ENCODE peak calls at places on chromosomes 6 and 20, in five cellular contexts. W is cardiac muscle cell, M is coronary artery, N is uterus, C is aorta. V is an unnamed sample.

GRCh38 chr6:16184129-16184528 is 54.3 kb upstream of the GMPR start:
- DNase-seq in W (peak), C (no peak), M (no peak), N (no peak), V (no peak)

GRCh38 chr6:149323925-149324324 is 6.4 kb downstream of the TAB2 start:
- DNase-seq in W (no peak), M (no peak), N (no peak), C (no peak), V (no peak)

GRCh38 chr6:73134588-73134987 is 90.7 kb downstream of the KHDC1L start:
- DNase-seq in W (peak), C (peak), N (no peak), M (no peak), V (no peak)

GRCh38 chr20:6492396-6493055 is 275.0 kb upstream of the BMP2 start:
- DNase-seq in C (no peak), N (no peak), W (peak), M (no peak), V (no peak)

GRCh38 chr6:157488635-157489226 is 107.7 kb downstream of the ZDHHC14 start:
- DNase-seq in N (no peak), M (no peak), W (no peak), C (no peak), V (no peak)

GRCh38 chr20:45288376-45288775 is 18.3 kb upstream of the RBPJL start:
- DNase-seq in M (peak), N (no peak), W (no peak), C (no peak), V (no peak)

GRCh38 chr20:34512266-34512954 is 3.8 kb upstream of the DYNLRB1 start:
- DNase-seq in W (no peak), C (no peak), N (no peak), M (no peak), V (no peak)

GRCh38 chr20:37288091-37288490 is 1.4 kb upstream of the MANBAL start:
- DNase-seq in M (no peak), W (no peak), C (no peak), N (no peak), V (no peak)

GRCh38 chr6:74369556-74369993 is 673.6 kb downstream of the CD109 start:
- DNase-seq in M (no peak), N (no peak), C (no peak), W (peak), V (no peak)

GRCh38 chr6:105317607-105318533 is 85.0 kb downstream of the PREP start:
- DNase-seq in M (no peak), N (no peak), W (no peak), C (no peak), V (no peak)

GRCh38 chr20:47795214-47795667 is 10.0 kb upstream of the SULF2 start:
- DNase-seq in C (peak), W (peak), N (no peak), M (no peak), V (no peak)

GRCh38 chr6:446418-447366 is 55.1 kb downstream of the IRF4 start:
- DNase-seq in C (peak), N (no peak), W (no peak), M (peak), V (peak)

GRCh38 chr6:62716719-62717118 is 430.7 kb upstream of the KHDRBS2 start:
- DNase-seq in M (no peak), W (no peak), C (no peak), N (no peak), V (no peak)

GRCh38 chr6:147203311-147204059 is 732 bp upstream of the STXBP5 start:
- DNase-seq in W (peak), M (peak), N (peak), C (peak), V (peak)

GRCh38 chr6:170297577-170298330 is 6.9 kb upstream of the DLL1 start:
- DNase-seq in C (no peak), N (no peak), M (no peak), W (no peak), V (no peak)

GRCh38 chr6:100913400-100914276 is 32.5 kb upstream of the ASCC3 start:
- DNase-seq in W (no peak), C (no peak), M (no peak), N (no peak), V (peak)

GRCh38 chr20:13220857-13221297 is at the start of gene ISM1:
- DNase-seq in M (no peak), N (peak), W (peak), C (peak), V (peak)

GRCh38 chr6:108690326-108691000 is 129.7 kb downstream of the FOXO3 start:
- DNase-seq in W (peak), N (no peak), C (no peak), M (no peak), V (no peak)

GRCh38 chr20:43189614-43190331 is at the start of gene PTPRT:
- DNase-seq in W (no peak), M (no peak), C (no peak), N (no peak), V (no peak)

DNA sequence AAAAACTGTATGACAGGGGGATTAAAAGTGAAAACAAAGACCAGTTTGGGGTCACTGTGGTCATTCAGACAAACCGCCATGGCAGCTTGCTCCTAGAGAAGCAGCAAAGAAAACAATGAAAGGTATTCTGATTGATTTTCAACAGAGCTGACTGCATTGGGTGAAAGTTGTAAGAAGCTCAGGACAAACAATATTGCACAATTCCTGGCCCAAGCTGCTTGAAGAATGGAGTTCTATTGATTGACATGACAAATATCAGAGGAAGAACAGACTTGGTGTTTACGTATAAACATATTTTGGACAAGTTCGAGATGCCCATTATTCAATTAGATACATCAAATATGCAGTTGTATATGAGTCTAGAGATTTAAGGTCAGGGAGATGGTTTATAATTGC is 62.0 kb downstream of the TRIM38 start:
- DNase-seq in W (no peak), N (no peak), C (no peak), M (no peak), V (no peak)
- H3K27ac ChIP-seq in W (no peak), N (peak), C (no peak), M (peak), V (no peak)

GRCh38 chr20:10922521-10922920 is 248.7 kb upstream of the JAG1 start:
- DNase-seq in W (peak), N (no peak), C (no peak), M (no peak), V (no peak)
- H3K4me3 ChIP-seq in W (no peak), N (no peak), C (no peak), M (no peak), V (no peak)

GRCh38 chr6:5781966-5782556 is 224.7 kb downstream of the NRN1 start:
- DNase-seq in C (peak), N (no peak), W (no peak), M (no peak), V (no peak)
- H3K27ac ChIP-seq in C (no peak), N (no peak), W (no peak), M (no peak), V (no peak)

GRCh38 chr20:38726849-38727601 is 2.7 kb downstream of the SLC32A1 start:
- DNase-seq in N (no peak), M (no peak), W (peak), C (no peak), V (peak)
- H3K4me3 ChIP-seq in N (no peak), M (peak), W (no peak), C (no peak), V (no peak)

GRCh38 chr6:111326563-111326962 is 156.5 kb downstream of the REV3L start:
- DNase-seq in M (no peak), W (no peak), C (no peak), N (no peak), V (no peak)

DNA sequence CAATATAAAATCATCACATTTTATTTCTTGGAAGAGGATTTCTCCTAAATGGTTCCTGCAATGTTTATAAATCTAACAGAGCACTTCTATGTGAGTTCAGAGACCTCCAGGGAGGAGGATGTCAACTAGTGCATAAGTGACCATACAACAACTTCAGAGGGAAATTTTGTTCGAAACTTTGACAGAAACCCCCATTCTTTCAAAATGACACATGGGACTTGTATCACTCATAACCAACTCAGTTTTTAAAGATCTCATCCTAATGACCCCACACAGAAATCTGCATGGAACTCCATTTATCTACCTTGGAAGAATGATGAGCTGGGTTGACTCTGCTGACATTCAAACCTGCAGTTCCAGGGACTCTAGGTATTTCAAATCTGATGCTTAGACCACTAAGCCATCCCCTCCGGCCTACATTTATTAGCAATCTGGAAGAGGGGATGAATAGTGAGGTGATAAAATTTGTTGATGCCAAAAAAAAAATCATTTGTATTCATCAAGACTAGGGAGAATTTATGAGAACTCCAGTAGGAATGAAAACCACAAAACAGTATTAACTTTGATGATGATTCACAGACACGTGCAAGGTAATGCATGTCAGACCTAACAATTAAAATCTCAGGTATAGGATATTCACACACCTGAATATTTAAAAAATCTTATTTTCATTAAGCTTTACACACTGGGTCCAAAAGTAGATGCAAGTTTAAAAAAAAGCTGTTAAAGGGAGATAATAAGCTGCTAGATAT is 153.0 kb downstream of the REV3L start:
- DNase-seq in W (no peak), M (no peak), N (no peak), C (no peak), V (no peak)
- H3K27ac ChIP-seq in W (no peak), M (no peak), N (no peak), C (no peak), V (no peak)

GRCh38 chr20:51697119-51697826 is 70.9 kb downstream of the ATP9A start:
- DNase-seq in N (no peak), W (peak), M (no peak), C (no peak), V (no peak)

GRCh38 chr20:51692806-51693400 is 75.3 kb downstream of the ATP9A start:
- DNase-seq in N (no peak), C (no peak), M (no peak), W (no peak), V (no peak)

GRCh38 chr20:51695574-51696303 is 72.5 kb downstream of the ATP9A start:
- DNase-seq in N (no peak), M (no peak), W (peak), C (no peak), V (no peak)

GRCh38 chr20:51698252-51698651 is 69.9 kb downstream of the ATP9A start:
- DNase-seq in M (no peak), N (no peak), W (no peak), C (no peak), V (no peak)

GRCh38 chr20:51696304-51697118 is 71.7 kb downstream of the ATP9A start:
- DNase-seq in N (peak), W (peak), M (no peak), C (no peak), V (no peak)
- H3K4me3 ChIP-seq in N (no peak), W (no peak), M (no peak), C (no peak), V (no peak)

GRCh38 chr6:163311830-163312229 is 102.7 kb upstream of the QKI start:
- DNase-seq in W (no peak), N (no peak), M (no peak), C (no peak), V (no peak)

GRCh38 chr6:163310096-163310972 is 104.2 kb upstream of the QKI start:
- DNase-seq in W (no peak), M (no peak), N (no peak), C (no peak), V (no peak)

GRCh38 chr6:163309491-163310026 is 105.0 kb upstream of the QKI start:
- DNase-seq in C (no peak), N (no peak), W (no peak), M (no peak), V (no peak)

GRCh38 chr6:163308629-163309276 is 105.8 kb upstream of the QKI start:
- DNase-seq in M (no peak), W (no peak), C (no peak), N (no peak), V (no peak)

GRCh38 chr6:163310973-163311383 is 103.5 kb upstream of the QKI start:
- DNase-seq in N (no peak), C (no peak), W (no peak), M (no peak), V (no peak)
- H3K27ac ChIP-seq in N (no peak), C (no peak), W (no peak), M (no peak), V (no peak)

DNA sequence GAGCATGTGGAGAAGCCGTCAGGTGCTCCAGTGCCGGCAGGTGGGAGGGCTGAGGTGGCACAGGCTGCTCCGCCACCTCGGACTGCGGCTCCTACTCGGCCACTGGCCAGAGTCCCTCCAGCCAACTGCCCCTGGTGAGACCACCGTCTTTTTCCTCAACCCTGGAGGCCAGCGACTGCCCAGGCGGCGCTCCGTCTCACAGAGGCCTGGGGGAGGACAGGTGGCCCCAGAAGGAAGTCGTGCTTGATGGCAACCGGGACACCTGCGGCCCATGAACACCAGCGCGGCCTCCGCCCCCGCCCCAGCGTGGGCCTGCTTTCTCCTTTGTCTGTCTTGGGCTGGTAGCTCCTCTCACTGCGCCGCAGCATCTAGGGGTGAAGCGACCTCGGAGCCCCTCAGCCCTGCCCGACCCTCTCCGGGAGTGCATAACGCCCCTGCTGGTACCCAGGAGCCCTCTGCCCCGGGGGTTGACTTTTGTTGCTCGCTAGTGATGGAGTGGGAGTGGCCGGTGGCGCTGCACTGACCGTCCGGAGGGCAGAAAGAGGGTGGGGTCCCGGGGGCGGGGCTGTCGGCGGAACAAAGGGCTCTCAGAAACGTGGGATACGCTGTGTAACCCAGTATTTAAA is 706 bp upstream of the TUBB2B start:
- DNase-seq in C (no peak), M (no peak), W (no peak), N (no peak), V (no peak)
- H3K4me3 ChIP-seq in C (no peak), M (peak), W (peak), N (peak), V (peak)

DNA sequence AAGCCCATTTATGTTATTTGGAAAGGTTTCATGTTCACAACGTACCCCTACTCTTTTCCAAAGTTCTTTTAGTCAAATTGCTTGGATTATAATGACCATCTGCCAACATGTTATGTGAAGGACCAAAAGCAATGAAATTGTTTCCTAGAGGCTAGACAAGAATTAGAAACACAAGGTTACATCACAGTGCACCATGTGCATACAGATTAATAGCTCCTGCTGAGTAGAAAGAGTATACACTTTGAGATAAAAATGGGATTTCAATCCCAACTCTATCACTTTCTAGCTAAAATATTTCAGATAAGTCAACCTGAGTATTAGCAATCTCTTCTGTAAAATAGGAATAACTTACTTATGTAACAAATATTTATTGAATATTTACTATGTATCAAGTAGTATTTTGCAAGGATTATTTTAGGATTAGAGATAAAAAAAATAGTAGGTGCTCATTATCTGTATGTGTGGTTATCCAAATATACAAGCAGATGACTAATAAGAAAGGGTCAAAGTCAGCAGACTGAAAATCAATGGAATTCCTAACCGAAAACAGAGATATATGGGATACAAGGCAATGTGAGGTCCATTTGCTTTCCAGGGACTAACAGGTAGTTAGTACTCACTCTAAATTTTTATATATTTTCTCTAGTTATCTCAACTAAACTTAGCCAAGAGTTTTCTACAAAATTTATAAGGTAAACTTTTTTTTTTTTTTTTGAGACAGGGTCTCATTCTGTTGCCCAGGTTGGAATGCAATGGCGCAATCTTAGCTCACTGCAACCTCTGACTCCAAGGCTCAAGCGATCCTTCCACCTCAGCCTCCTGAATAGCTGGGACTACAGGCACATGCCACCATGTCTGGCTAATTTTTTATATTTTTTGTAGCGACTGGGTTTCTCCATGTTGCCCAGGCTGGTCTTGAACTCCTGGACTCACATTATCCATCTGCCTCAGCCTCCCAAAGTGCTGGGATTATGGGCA is 127.7 kb downstream of the PDSS2 start:
- DNase-seq in W (no peak), M (no peak), C (no peak), N (no peak), V (no peak)
- H3K27ac ChIP-seq in W (no peak), M (no peak), C (no peak), N (no peak), V (no peak)